ENCODE peak calls at places on chromosomes 3 and 15, in six cellular contexts. V, B, C, A, W and F are unnamed samples.
A peak's percentile ranks its signal among the peaks of the same experiment; 100 is the strongest.

GRCh38 chr3:22759636-22760310 is 443.4 kb upstream of the UBE2E2 start:
- DNase-seq in A (no peak), C (no peak), V (no peak), B (no peak), W (no peak), F (no peak)

GRCh38 chr3:123706871-123707270 is 122.0 kb upstream of the HACD2 start:
- DNase-seq in B (no peak), V (no peak), C (no peak), W (no peak), A (no peak), F (no peak)

GRCh38 chr3:164418426-164418825 is 659.9 kb downstream of the SI start:
- DNase-seq in A (no peak), C (no peak), B (peak; percentile 15), W (no peak), V (no peak), F (peak; percentile 42)

GRCh38 chr3:72010044-72010443 is 225.1 kb upstream of the PROK2 start:
- DNase-seq in W (no peak), V (peak; percentile 43), C (no peak), B (no peak), A (no peak), F (no peak)

GRCh38 chr15:69515508-69516290 is 63.1 kb downstream of the RPLP1 start:
- DNase-seq in W (no peak), C (no peak), B (no peak), A (no peak), V (no peak), F (no peak)

GRCh38 chr3:152285509-152285908 is 16.8 kb downstream of the MBNL1 start:
- DNase-seq in C (no peak), A (no peak), B (no peak), W (no peak), V (no peak), F (no peak)

GRCh38 chr15:73608475-73608874 is 24.7 kb downstream of the NPTN start:
- DNase-seq in A (no peak), V (no peak), W (no peak), C (no peak), B (no peak), F (no peak)

GRCh38 chr3:187994221-187995085 is 159.5 kb upstream of the LPP start:
- DNase-seq in C (no peak), A (no peak), W (no peak), V (peak; percentile 54), B (no peak), F (no peak)

GRCh38 chr3:9035473-9035872 is 72.2 kb upstream of the RAD18 start:
- DNase-seq in V (no peak), A (no peak), W (no peak), C (no peak), B (no peak), F (no peak)

GRCh38 chr3:73380735-73381532 is 243.8 kb downstream of the PDZRN3 start:
- DNase-seq in A (no peak), C (no peak), B (no peak), V (no peak), W (no peak), F (no peak)

GRCh38 chr3:186772886-186773417 is 10.4 kb upstream of the EIF4A2 start:
- DNase-seq in W (peak; percentile 72), B (no peak), C (no peak), V (peak; percentile 58), A (peak; percentile 20), F (no peak)

GRCh38 chr3:19256313-19256712 is 108.0 kb downstream of the KCNH8 start:
- DNase-seq in B (no peak), V (no peak), C (no peak), W (no peak), A (no peak), F (peak; percentile 5)

GRCh38 chr3:71393093-71393492 is 190.4 kb downstream of the FOXP1 start:
- DNase-seq in W (no peak), A (no peak), C (no peak), V (no peak), B (no peak), F (no peak)

DNA sequence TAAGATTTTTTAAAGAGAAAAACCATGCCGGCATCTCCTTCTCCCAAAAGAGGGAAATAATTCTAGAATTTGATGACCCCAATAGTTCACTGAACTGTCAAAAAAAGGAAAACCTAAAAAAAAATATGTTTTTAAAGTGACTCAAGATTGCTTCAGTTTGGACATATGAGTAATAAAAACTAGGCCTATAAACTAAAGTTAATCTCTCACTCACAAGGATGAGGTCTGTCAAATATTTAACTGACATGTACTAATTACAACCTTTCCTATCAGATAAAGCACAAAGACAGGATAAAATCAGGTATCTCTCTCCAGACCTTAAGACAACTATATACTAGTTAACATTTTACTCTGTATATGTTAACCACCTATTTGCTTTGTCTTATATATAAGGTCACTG is 231.9 kb downstream of the NSUN3 start:
- DNase-seq in B (no peak), W (no peak), C (no peak), A (no peak), V (no peak), F (no peak)
- H3K9me3 ChIP-seq in B (no peaks in the 10 kb centered on the region), W (no peaks in the 10 kb centered on the region), C (no peaks in the 10 kb centered on the region), A (no peaks in the 10 kb centered on the region), V (no peaks in the 10 kb centered on the region), F (no peaks in the 10 kb centered on the region)

GRCh38 chr3:55620361-55621025 is 133.4 kb upstream of the WNT5A start:
- DNase-seq in B (peak; percentile 31), W (no peak), V (peak; percentile 74), C (no peak), A (no peak), F (no peak)
- H3K4me3 ChIP-seq in B (peak overlapping the region; percentile 10), W (no peak overlapping the region), V (no peak overlapping the region), C (no peak overlapping the region), A (no peak overlapping the region), F (no peak overlapping the region)

GRCh38 chr3:197809356-197810020 is 18.4 kb downstream of the LRCH3 start:
- DNase-seq in A (no peak), C (no peak), W (no peak), B (no peak), V (peak; percentile 84), F (peak; percentile 69)

GRCh38 chr3:197811343-197811742 is 20.3 kb downstream of the LRCH3 start:
- DNase-seq in V (peak; percentile 52), A (peak; percentile 75), B (peak; percentile 69), W (peak; percentile 51), C (no peak), F (peak; percentile 93)

GRCh38 chr3:197810901-197811300 is 19.8 kb downstream of the LRCH3 start:
- DNase-seq in A (no peak), W (no peak), C (no peak), B (no peak), V (no peak), F (no peak)

DNA sequence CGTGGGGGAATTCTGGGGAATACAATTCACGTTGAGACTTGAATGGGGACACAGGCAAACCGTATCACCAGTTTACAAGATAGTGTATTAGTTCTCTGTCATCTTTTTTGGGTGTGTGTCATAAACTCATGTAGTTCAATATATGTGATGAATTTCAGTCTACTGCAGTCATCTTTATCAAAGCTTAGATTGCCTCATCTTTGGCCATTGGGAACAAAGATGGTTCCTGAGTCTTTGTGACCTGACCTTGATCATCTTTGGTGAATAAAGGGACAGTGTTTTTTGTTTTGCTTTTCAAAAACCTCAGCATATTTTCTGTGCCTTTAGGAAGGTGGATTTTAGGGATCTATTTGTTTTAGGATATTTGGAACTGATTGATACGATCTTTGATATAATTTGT is 23.3 kb downstream of the LRCH3 start:
- DNase-seq in C (no peak), A (no peak), V (no peak), W (no peak), B (no peak), F (no peak)
- H3K9me3 ChIP-seq in C (no peaks in the 10 kb centered on the region), A (no peaks in the 10 kb centered on the region), V (no peaks in the 10 kb centered on the region), W (no peaks in the 10 kb centered on the region), B (no peaks in the 10 kb centered on the region), F (no peaks in the 10 kb centered on the region)

GRCh38 chr3:139558351-139559170 is 19.0 kb upstream of the RBP1 start:
- DNase-seq in A (no peak), W (no peak), C (no peak), B (no peak), V (no peak), F (no peak)
- H3K4me3 ChIP-seq in A (no peak overlapping the region), W (no peak overlapping the region), C (no peak overlapping the region), B (no peak overlapping the region), V (no peak overlapping the region), F (no peak overlapping the region)